ENCODE peak calls at places on chromosomes 16 and 17, in six cellular contexts. W is AG20443, R is HT1080, O is MV-4-11, E is Caki2, L is esophagus squamous epithelium. S is an unnamed sample.

GRCh38 chr16:75931043-75931442 is 204.8 kb upstream of the CPHXL start:
- DNase-seq in W (no peak), R (peak), O (no peak), E (peak), L (no peak), S (no peak)

GRCh38 chr16:379183-379960 is 2.4 kb downstream of the PGAP6 start:
- DNase-seq in W (no peak), R (no peak), O (no peak), E (no peak), L (no peak), S (no peak)

GRCh38 chr17:8123695-8124349 is at the start of gene HES7:
- DNase-seq in W (no peak), R (peak), O (no peak), E (peak), L (no peak), S (peak)

GRCh38 chr17:81977211-81978091 is at the start of gene ASPSCR1:
- DNase-seq in W (peak), R (peak), O (peak), E (peak), L (peak), S (peak)

GRCh38 chr16:46918905-46919792 is 35.0 kb downstream of the GPT2 start:
- DNase-seq in W (no peak), R (no peak), O (no peak), E (no peak), L (no peak), S (no peak)

GRCh38 chr16:23058576-23058975 is 90.7 kb downstream of the USP31 start:
- DNase-seq in W (no peak), R (no peak), O (no peak), E (no peak), L (no peak), S (no peak)

GRCh38 chr17:7627250-7628121 is at the start of gene SAT2:
- DNase-seq in W (peak), R (peak), O (peak), E (peak), L (peak), S (peak)

GRCh38 chr17:13671771-13672170 is 70.0 kb upstream of the HS3ST3A1 start:
- DNase-seq in W (peak), R (peak), O (peak), E (no peak), L (no peak), S (peak)

GRCh38 chr17:6641374-6641818 is 536 bp downstream of the TXNDC17 start:
- DNase-seq in W (no peak), R (peak), O (no peak), E (no peak), L (no peak), S (no peak)

GRCh38 chr17:14205992-14206461 is 30.6 kb downstream of the CDRT15 start:
- DNase-seq in W (no peak), R (peak), O (no peak), E (peak), L (no peak), S (no peak)

GRCh38 chr17:1590031-1590746 is 27.6 kb upstream of the PITPNA start:
- DNase-seq in W (peak), R (peak), O (peak), E (peak), L (no peak), S (peak)

GRCh38 chr17:38628441-38628840 is 22.7 kb upstream of the SRCIN1 start:
- DNase-seq in W (peak), R (peak), O (peak), E (peak), L (no peak), S (peak)

GRCh38 chr16:77871932-77872331 is 83.6 kb downstream of the VAT1L start:
- DNase-seq in W (no peak), R (no peak), O (no peak), E (no peak), L (no peak), S (no peak)

GRCh38 chr16:58863042-58863441 is 128.9 kb upstream of the GOT2 start:
- DNase-seq in W (no peak), R (no peak), O (no peak), E (no peak), L (no peak), S (no peak)

GRCh38 chr16:28098171-28098958 is 34.9 kb upstream of the GSG1L start:
- DNase-seq in W (no peak), R (no peak), O (no peak), E (no peak), L (no peak), S (no peak)

GRCh38 chr16:58815188-58815888 is 81.2 kb upstream of the GOT2 start:
- DNase-seq in W (no peak), R (no peak), O (no peak), E (peak), L (no peak), S (no peak)